ENCODE peak calls at places on chromosomes 4 and X, in seven cellular contexts. R is ovary, H is ascending aorta, N is esophagus muscularis mucosa, A is astrocyte, B is mucosa of descending colon, E is fibroblast of mammary gland. K is an unnamed sample.

GRCh38 chr4:136383126-136383525 is 1149.2 kb downstream of the PCDH18 start:
- DNase-seq in A (peak), N (no peak), E (peak), B (no peak), H (no peak), R (no peak), K (no peak)

GRCh38 chr4:179595671-179596410 is 2153.6 kb upstream of the AGA start:
- DNase-seq in R (no peak), H (no peak), N (no peak), B (no peak), E (peak), A (peak), K (peak)

GRCh38 chrX:148530464-148531077 is 30.2 kb downstream of the AFF2 start:
- DNase-seq in H (no peak), N (no peak), R (no peak), A (peak), B (peak), E (peak), K (peak)

GRCh38 chr4:123856689-123857545 is 460.3 kb downstream of the SPRY1 start:
- DNase-seq in E (peak), R (peak), H (no peak), B (peak), A (peak), N (no peak), K (peak)

GRCh38 chrX:43836435-43837184 is 45.6 kb downstream of the MAOB start:
- DNase-seq in R (no peak), A (peak), E (peak), B (peak), N (no peak), H (no peak), K (peak)

GRCh38 chrX:69323786-69324720 is 158.8 kb upstream of the PJA1 start:
- DNase-seq in E (no peak), H (no peak), R (no peak), B (no peak), A (no peak), N (no peak), K (no peak)

GRCh38 chrX:21479695-21480280 is 105.6 kb downstream of the CNKSR2 start:
- DNase-seq in A (peak), H (no peak), N (no peak), E (peak), R (no peak), B (peak), K (peak)

GRCh38 chr4:124278477-124278876 is 434.1 kb downstream of the ANKRD50 start:
- DNase-seq in B (no peak), N (no peak), H (no peak), A (peak), R (no peak), E (no peak), K (peak)

GRCh38 chrX:64894454-64895038 is 81.7 kb downstream of the ZC4H2 start:
- DNase-seq in R (no peak), E (peak), A (no peak), B (peak), H (no peak), N (no peak), K (peak)

GRCh38 chr4:148058160-148058859 is 326.4 kb downstream of the ARHGAP10 start:
- DNase-seq in H (no peak), B (no peak), A (no peak), R (no peak), N (no peak), E (no peak), K (no peak)

GRCh38 chr4:25949166-25949748 is 35.2 kb downstream of the SMIM20 start:
- DNase-seq in H (no peak), R (no peak), N (no peak), E (no peak), A (no peak), B (peak), K (no peak)

GRCh38 chrX:10158279-10158939 is 1.6 kb downstream of the CLCN4 start:
- DNase-seq in A (no peak), H (no peak), E (no peak), N (no peak), B (no peak), R (peak), K (no peak)

GRCh38 chr4:54067163-54067562 is 2.8 kb upstream of the CHIC2 start:
- DNase-seq in E (peak), N (no peak), H (peak), R (peak), B (peak), A (peak), K (peak)

GRCh38 chrX:15769300-15769954 is 20.9 kb upstream of the ZRSR2 start:
- DNase-seq in A (no peak), H (no peak), B (no peak), R (no peak), E (no peak), N (no peak), K (peak)

GRCh38 chr4:183411291-183411861 is 33.1 kb upstream of the CDKN2AIP start:
- DNase-seq in E (no peak), B (no peak), H (no peak), A (no peak), N (no peak), R (no peak), K (no peak)

GRCh38 chrX:140983730-140984129 is 18.7 kb upstream of the SPANXB1 start:
- DNase-seq in R (no peak), E (no peak), A (no peak), N (no peak), H (no peak), B (no peak), K (no peak)

GRCh38 chr4:10656988-10657387 is 27.6 kb downstream of the CLNK start:
- DNase-seq in B (peak), R (no peak), H (no peak), A (peak), N (no peak), E (no peak), K (no peak)

GRCh38 chr4:104490770-104491395 is 3.8 kb downstream of the CXXC4 start:
- DNase-seq in A (peak), H (peak), R (peak), B (peak), N (no peak), E (peak), K (peak)

GRCh38 chrX:20139966-20140365 is 1.7 kb downstream of the EIF1AX start:
- DNase-seq in E (peak), H (no peak), N (no peak), B (no peak), A (peak), R (no peak), K (peak)

GRCh38 chr4:122364700-122365404 is 14.0 kb upstream of the ADAD1 start:
- DNase-seq in B (peak), H (no peak), A (no peak), E (no peak), R (no peak), N (no peak), K (no peak)

DNA sequence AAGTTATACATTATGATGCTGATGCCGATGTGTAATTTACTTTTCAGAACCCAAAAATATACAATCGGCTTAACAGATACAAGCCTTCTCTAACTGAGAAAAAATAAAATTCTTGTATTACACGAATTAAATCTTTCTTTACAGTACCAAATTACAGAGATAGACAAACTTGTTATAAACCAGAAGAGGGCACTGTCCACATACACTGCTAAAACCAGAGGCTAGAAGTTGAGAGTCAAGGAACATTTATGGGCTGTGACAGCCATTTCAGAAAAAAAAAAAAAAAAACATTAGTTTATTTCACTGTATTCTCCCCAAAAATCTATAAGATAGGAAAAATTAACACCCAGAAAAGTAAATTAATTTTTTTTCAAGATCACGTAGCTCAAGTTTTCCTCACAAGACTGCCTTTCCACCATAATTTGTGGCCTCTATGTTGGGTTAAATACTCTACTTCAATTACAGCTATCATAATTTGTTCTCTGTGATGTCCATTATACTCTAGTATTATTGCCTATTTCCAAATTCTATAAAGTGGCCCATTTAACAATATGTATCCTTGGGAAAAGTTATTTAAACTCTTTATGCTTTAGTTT is 12.0 kb downstream of the EREG start:
- DNase-seq in H (no peak), E (peak), A (peak), B (peak), R (no peak), N (no peak), K (peak)
- TF ChIP-seq CTCF in H (peak), E (peak), A (peak), B (peak), R (no peak), N (peak), K (peak)

DNA sequence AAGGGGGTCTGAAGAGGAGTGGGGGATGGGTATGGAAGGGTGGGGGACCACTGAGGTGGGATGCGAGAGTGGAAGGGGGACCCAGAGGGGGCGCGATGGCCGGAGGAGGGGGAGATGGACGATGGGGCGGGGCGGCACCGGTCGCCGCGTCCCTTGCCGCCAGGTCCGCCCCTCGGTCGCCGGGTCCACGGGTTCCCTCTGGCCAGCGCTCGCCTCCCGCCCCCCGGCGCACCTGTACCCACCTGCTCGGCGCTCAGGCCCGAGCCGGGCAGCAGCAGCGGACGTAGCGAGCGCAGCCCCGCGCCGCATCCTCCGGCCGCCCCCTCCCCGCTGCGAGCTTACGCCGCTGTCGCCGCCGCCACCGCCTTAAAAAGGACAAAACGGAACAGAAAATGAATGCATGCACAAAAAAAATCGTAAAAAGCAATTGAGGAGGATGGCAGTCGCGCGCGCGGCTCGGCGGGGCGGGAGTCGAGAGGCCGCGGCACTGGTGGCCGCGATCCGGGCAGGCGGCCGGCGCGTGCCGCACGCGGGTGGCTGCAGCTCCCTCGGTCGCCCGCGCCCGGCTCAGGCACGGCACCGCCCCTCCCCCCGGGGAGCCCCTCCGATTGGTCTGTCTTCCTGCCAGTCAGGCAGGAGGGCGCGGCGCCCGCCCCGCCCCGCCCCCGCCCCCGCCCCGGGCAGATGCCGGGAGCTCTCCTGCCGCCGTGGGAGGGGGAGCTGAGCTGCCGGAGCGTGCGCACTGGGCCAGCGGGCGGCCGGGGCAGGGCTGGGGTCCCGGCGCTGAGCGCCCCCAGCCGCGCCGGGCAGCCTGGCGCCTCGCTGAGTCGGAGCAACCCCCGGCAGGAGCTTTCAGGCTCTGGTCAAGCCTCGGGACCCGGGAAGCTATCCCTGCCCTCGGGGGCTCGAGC is at the start of gene JAKMIP1:
- DNase-seq in E (peak), B (peak), R (peak), A (peak), N (no peak), H (no peak), K (peak)
- H3K4me3 ChIP-seq in E (no peak), B (no peak), R (peak), A (peak), N (peak), H (peak), K (peak)

GRCh38 chrX:29617725-29618124 is 597.6 kb upstream of the MAGEB2 start:
- DNase-seq in H (no peak), E (peak), A (no peak), N (no peak), R (no peak), B (no peak), K (peak)
- TF ChIP-seq CTCF in H (no peak), E (no peak), A (no peak), N (no peak), R (no peak), B (no peak), K (peak)

DNA sequence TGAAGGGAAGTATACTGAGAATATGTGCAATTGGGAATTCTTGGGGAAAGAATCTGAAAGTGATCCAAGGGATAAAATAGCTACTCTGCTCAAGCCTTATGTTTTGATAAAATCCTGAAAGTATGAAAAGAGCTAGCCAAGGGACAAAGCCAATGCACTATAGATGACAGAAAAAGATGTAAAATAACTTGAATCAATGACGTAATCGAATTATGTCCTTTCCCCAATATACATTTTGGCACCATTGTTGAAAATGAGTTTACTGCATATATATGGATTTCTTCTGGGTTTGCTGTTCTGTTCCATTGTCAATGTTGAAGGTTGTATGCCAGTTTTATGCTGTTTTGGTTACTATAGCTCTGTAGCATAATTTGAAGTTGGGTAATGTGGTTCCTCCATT is 407.3 kb downstream of the DCAF12L2 start:
- DNase-seq in B (no peak), A (no peak), H (no peak), N (no peak), R (no peak), E (no peak), K (no peak)
- H3K4me3 ChIP-seq in B (no peak), A (no peak), H (no peak), N (no peak), R (no peak), E (no peak), K (no peak)

GRCh38 chr4:48018112-48018511 is 1.5 kb downstream of the NIPAL1 start:
- DNase-seq in N (no peak), A (no peak), H (no peak), B (no peak), R (no peak), E (no peak), K (no peak)

GRCh38 chr4:48015216-48015615 is 1.3 kb downstream of the CNGA1 start:
- DNase-seq in A (no peak), H (no peak), R (no peak), B (no peak), N (no peak), E (no peak), K (no peak)

GRCh38 chr4:48017108-48017527 is 546 bp downstream of the NIPAL1 start:
- DNase-seq in R (peak), E (peak), A (peak), N (no peak), H (peak), B (peak), K (peak)

GRCh38 chr4:48015678-48016077 is 803 bp downstream of the CNGA1 start:
- DNase-seq in B (peak), H (no peak), N (no peak), E (no peak), R (no peak), A (no peak), K (no peak)

DNA sequence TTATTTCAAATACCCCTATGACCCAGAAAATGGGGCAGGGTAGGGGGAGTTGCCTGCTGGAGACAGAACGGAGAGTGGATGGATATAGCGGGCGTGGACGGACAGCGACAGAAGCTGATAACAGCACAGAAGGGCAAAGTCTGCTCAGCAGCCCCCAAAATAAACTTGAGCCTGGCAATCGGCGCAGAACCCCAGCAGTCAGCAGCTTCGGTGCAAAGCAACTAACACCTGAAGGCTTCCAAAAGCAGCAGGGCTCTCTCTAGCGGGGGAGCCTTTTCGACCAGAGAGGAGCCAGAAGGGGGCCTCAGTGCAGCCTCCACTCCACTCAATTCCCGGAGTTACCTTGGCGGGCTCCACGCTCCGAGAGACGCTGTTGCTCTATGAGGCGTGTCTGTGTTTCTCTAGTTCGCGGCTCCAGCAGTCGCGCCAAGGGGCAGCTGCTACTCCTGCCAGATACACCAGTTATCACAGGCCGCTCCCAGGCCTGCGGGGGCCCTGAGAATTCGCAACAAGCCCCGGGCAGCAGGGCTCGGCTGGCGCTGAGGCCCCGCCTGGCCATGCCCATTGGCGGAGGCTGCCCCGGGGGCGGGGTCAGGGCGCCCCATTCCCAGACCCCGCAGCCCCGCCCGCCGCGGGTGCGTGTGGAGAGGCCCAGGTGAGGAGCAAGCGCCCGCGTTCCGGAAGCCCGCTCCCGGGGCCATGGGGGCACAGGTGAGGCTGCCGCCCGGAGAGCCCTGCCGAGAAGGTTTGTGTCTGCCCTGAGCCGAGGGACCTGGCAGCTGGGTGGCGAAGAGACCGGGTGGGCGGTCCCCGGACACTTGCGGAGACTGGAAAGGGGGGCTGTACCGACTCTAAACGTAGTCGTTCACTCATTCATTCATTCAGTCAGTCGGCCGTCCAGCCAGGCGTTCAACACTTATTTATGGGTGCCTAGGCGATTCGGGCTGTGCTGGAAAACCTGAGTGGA is at the start of the genes CNGA1 and NIPAL1:
- DNase-seq in N (no peak), E (peak), H (peak), B (peak), R (peak), A (peak), K (peak)
- TF ChIP-seq CTCF in N (peak), E (peak), H (peak), B (no peak), R (no peak), A (peak), K (peak)

GRCh38 chr4:108531461-108531860 is 88.9 kb upstream of the RPL34 start:
- DNase-seq in R (no peak), A (no peak), H (no peak), N (no peak), B (no peak), E (no peak), K (no peak)

GRCh38 chr4:108533876-108534275 is 86.5 kb upstream of the RPL34 start:
- DNase-seq in A (no peak), N (no peak), B (no peak), R (no peak), E (no peak), H (no peak), K (no peak)

GRCh38 chr4:108532187-108532586 is 88.2 kb upstream of the RPL34 start:
- DNase-seq in R (no peak), E (no peak), B (no peak), N (no peak), A (no peak), H (no peak), K (no peak)

GRCh38 chr4:108535757-108536156 is 84.6 kb upstream of the RPL34 start:
- DNase-seq in E (no peak), H (no peak), N (no peak), R (no peak), A (no peak), B (peak), K (peak)

DNA sequence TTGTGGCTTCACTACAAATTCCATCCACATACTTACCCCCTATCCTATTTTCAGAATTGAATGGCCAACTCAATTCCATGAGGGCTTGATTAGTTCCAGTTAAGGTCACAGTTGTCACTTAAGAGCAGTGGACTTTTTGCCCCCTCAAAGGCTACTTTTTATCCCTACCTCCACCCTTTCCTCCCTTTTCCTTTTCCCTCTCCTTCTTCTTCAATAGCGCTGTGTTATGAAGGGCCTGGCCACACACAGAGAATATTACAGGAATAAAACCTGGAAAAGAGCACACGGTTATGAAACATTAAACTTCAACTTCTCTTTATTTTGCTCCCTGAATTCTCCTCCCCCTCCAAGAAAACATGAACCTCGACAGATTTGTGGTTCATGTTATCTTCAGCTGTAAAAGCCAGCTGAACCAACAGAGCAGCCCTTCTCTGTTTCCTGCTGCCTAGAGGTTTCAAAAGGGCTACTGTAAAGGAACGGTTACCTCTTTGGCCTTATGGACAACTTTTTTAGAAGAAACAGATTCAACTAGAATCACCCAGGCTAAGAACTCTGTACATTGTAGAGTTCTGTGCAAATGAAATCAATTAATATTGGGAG is 87.0 kb upstream of the RPL34 start:
- DNase-seq in A (peak), R (no peak), E (no peak), B (peak), N (no peak), H (no peak), K (no peak)
- H3K4me3 ChIP-seq in A (no peak), R (no peak), E (no peak), B (no peak), N (no peak), H (no peak), K (no peak)